ENCODE peak calls at places on chromosomes 6 and 20, in seven cellular contexts. F is IMR-90, U is mesenchymal stem cell, I is neuronal stem cell, A is trophoblast cell, K is H1, T is H9. W is an unnamed sample. For H3K4me1, the result is how much of the 10 kb centered on the place peaks cover.

GRCh38 chr20:40959325-40960092 is 69.1 kb upstream of the TOP1 start:
- DNase-seq in A (no peak), T (peak), I (no peak), F (no peak), U (no peak), K (no peak), W (no peak)

GRCh38 chr20:63086421-63087235 is 79.9 kb upstream of the BHLHE23 start:
- DNase-seq in U (no peak), A (no peak), I (no peak), K (peak), F (no peak), T (peak), W (no peak)

GRCh38 chr6:3808759-3809514 is 40.2 kb upstream of the FAM50B start:
- DNase-seq in T (no peak), I (no peak), F (peak), K (no peak), U (peak), A (peak), W (no peak)

GRCh38 chr20:23282546-23282945 is 68.0 kb upstream of the NXT1 start:
- DNase-seq in U (no peak), I (no peak), F (no peak), K (no peak), T (no peak), A (no peak), W (no peak)

GRCh38 chr20:10982692-10983091 is 308.9 kb upstream of the JAG1 start:
- DNase-seq in F (peak), T (no peak), U (peak), K (no peak), I (no peak), A (peak), W (peak)

GRCh38 chr20:47956261-47956995 is 171.1 kb upstream of the SULF2 start:
- DNase-seq in T (no peak), F (no peak), A (no peak), I (no peak), U (no peak), K (no peak), W (no peak)

GRCh38 chr6:45959534-45960195 is 56.0 kb downstream of the CLIC5 start:
- DNase-seq in T (no peak), F (no peak), A (peak), I (no peak), K (no peak), U (peak), W (no peak)

GRCh38 chr6:89433637-89434499 is 916 bp downstream of the ANKRD6 start:
- DNase-seq in F (no peak), A (peak), K (peak), T (no peak), U (no peak), I (no peak), W (peak)

GRCh38 chr6:36350082-36350481 is 13.4 kb upstream of the BNIP5 start:
- DNase-seq in K (no peak), U (no peak), F (no peak), T (no peak), I (no peak), A (no peak), W (no peak)

GRCh38 chr6:126180585-126180984 is 159.3 kb upstream of the CENPW start:
- DNase-seq in T (no peak), A (peak), K (no peak), F (peak), I (no peak), U (peak), W (peak)

GRCh38 chr6:113774122-113774835 is 82.9 kb upstream of the MARCKS start:
- DNase-seq in U (peak), K (no peak), T (no peak), I (no peak), A (no peak), F (peak), W (peak)

GRCh38 chr6:124947821-124948451 is 14.3 kb upstream of the RNF217 start:
- DNase-seq in F (peak), A (no peak), K (no peak), T (no peak), I (no peak), U (no peak), W (no peak)

GRCh38 chr6:110723017-110723416 is 92.3 kb downstream of the CDK19 start:
- DNase-seq in F (no peak), I (no peak), U (no peak), K (no peak), T (no peak), A (no peak), W (no peak)

GRCh38 chr20:58714923-58715708 is 22.5 kb downstream of the NPEPL1 start:
- DNase-seq in I (no peak), A (no peak), F (no peak), K (no peak), U (no peak), T (no peak), W (no peak)

GRCh38 chr20:32707691-32708581 is 34.2 kb upstream of the C20orf203 start:
- DNase-seq in F (peak), U (peak), K (no peak), A (no peak), I (no peak), T (no peak), W (no peak)

GRCh38 chr6:141562801-141563763 is 569.6 kb upstream of the GJE1 start:
- DNase-seq in U (peak), F (peak), K (no peak), I (peak), T (peak), A (peak), W (peak)

GRCh38 chr20:55953201-55953600 is 52.1 kb downstream of the CBLN4 start:
- DNase-seq in U (no peak), I (no peak), A (peak), K (no peak), T (no peak), F (no peak), W (no peak)

GRCh38 chr20:46130534-46130933 is 12.4 kb downstream of the CD40 start:
- DNase-seq in T (no peak), U (no peak), F (no peak), K (no peak), A (no peak), I (no peak), W (no peak)

GRCh38 chr6:161917645-161918044 is 643.8 kb upstream of the AGPAT4 start:
- DNase-seq in A (peak), U (peak), I (no peak), F (no peak), K (no peak), T (no peak), W (no peak)

GRCh38 chr6:35681298-35681697 is 7.4 kb downstream of the FKBP5 start:
- DNase-seq in I (no peak), K (no peak), T (no peak), A (no peak), U (no peak), F (no peak), W (no peak)

GRCh38 chr6:166307981-166308768 is at the start of gene PRR18:
- DNase-seq in F (no peak), A (no peak), U (peak), T (peak), K (peak), I (peak), W (peak)

GRCh38 chr6:70956451-70957283 is at the start of gene B3GAT2:
- DNase-seq in A (peak), K (peak), F (peak), I (peak), U (peak), T (peak), W (peak)

GRCh38 chr6:149566372-149567193 is at the start of gene GINM1:
- DNase-seq in T (peak), U (peak), F (peak), K (peak), I (no peak), A (peak), W (peak)

GRCh38 chr6:109295109-109295765 is 87.0 kb downstream of the CD164 start:
- DNase-seq in T (no peak), A (no peak), K (no peak), U (no peak), F (no peak), I (no peak), W (no peak)

GRCh38 chr6:74752303-74752702 is 453.6 kb downstream of the COL12A1 start:
- DNase-seq in F (no peak), I (no peak), K (no peak), A (no peak), U (no peak), T (no peak), W (peak)

GRCh38 chr20:45911486-45912343 is at the start of gene PLTP:
- DNase-seq in K (peak), F (peak), T (peak), U (peak), A (no peak), I (peak), W (peak)

GRCh38 chr20:32513031-32513866 is 71.9 kb downstream of the NOL4L start:
- DNase-seq in T (peak), F (no peak), A (no peak), I (no peak), K (no peak), U (no peak), W (no peak)

GRCh38 chr6:126743051-126743450 is 375.4 kb upstream of the RSPO3 start:
- DNase-seq in T (no peak), F (no peak), K (no peak), I (no peak), U (no peak), A (no peak), W (no peak)

GRCh38 chr20:41181567-41181966 is 44.2 kb downstream of the PLCG1 start:
- DNase-seq in U (no peak), T (peak), F (no peak), I (no peak), A (no peak), K (peak), W (no peak)

DNA sequence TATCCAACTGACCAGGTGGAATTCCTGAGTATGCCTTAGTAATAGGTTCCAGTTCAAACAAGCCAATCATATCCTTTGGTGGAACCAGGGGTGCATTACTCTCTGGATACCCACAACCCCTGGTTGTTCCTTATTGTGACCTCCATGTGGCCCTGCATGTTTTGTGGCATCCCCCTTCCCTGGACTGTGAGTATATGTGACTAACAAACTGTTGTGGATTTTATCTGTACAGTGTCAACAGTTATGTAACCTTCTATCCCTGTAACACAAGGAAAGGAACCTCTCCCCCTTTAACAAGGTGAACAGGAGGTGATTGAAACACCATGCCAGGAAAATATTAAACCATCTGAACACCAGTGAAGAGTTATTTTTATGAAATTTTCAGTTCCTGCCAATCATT is 46.2 kb downstream of the MLIP start:
- DNase-seq in U (no peak), T (no peak), F (no peak), K (no peak), I (no peak), A (no peak), W (no peak)
- H3K4ac ChIP-seq in U (no peak), T (no peak), F (no peak), K (no peak), I (no peak), A (no peak), W (no peak)

DNA sequence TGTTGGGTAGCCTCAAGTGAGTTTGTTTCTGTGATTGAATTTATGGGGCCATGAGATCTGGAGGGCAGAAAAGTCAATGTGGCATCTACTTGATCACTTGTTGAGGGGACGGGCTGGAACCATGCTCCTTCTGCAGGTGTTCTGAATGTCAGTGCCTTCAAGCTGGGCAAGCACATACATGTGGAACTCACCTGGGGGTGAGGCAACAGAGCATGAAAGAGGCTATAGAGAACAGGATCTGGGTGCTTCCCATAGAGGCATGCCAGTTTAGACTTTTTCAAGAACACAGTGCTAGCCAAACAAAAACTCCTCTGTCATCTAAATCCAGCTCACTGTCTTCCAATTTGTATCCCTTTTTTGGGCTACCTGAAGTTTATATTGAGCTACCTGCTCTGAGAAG is 77.8 kb upstream of the SLC35B3 start:
- DNase-seq in T (no peak), U (no peak), F (no peak), K (no peak), I (no peak), A (no peak), W (no peak)
- H4K8ac ChIP-seq in T (no peak), U (no peak), F (no peak), K (no peak), I (no peak), A (no peak), W (no peak)

GRCh38 chr6:134000443-134000842 is 47.4 kb downstream of the TBPL1 start:
- DNase-seq in A (peak), U (no peak), F (no peak), T (no peak), I (no peak), K (no peak), W (peak)
- H3K4me1 ChIP-seq in A (under half), U (under half), F (under half), T (under half), I (under half), K (under half), W (under half)

GRCh38 chr6:140394141-140394540 is 1019.7 kb upstream of the CITED2 start:
- DNase-seq in T (no peak), K (no peak), I (no peak), F (peak), U (no peak), A (no peak), W (no peak)
- H3K4ac ChIP-seq in T (no peak), K (no peak), I (no peak), F (peak), U (no peak), A (no peak), W (no peak)

W was measured in mesendoderm.